ENCODE peak calls at places on chromosome 4, in eight cellular contexts. Q, A, G, S, D, V, E and M are unnamed samples.

GRCh38 chr4:57077550-57078311 is 32.5 kb downstream of the IGFBP7 start:
- DNase-seq in V (no peak), A (no peak), D (no peak), E (peak; percentile 72), S (no peak), Q (no peak), G (no peak), M (no peak)

GRCh38 chr4:113468165-113469022 is 293.1 kb downstream of the CAMK2D start:
- DNase-seq in G (no peak), E (peak; percentile 91), V (peak; percentile 100), Q (no peak), S (peak; percentile 58), D (no peak), A (no peak), M (no peak)

GRCh38 chr4:86493460-86493859 is 100.7 kb upstream of the PTPN13 start:
- DNase-seq in S (no peak), D (no peak), V (peak; percentile 28), E (no peak), G (no peak), A (no peak), Q (no peak), M (no peak)

GRCh38 chr4:33071552-33071951 is 2351.4 kb downstream of the PCDH7 start:
- DNase-seq in G (no peak), V (peak; percentile 32), S (no peak), Q (no peak), D (no peak), A (no peak), E (no peak), M (no peak)

GRCh38 chr4:183449193-183449888 is 4.9 kb downstream of the CDKN2AIP start:
- DNase-seq in D (no peak), Q (no peak), E (no peak), A (no peak), V (peak; percentile 53), G (no peak), S (no peak), M (no peak)

GRCh38 chr4:130359537-130359936 is 1263.6 kb downstream of the C4orf33 start:
- DNase-seq in G (no peak), E (no peak), A (no peak), V (peak; percentile 67), Q (peak; percentile 8), S (peak; percentile 29), D (no peak), M (no peak)

GRCh38 chr4:119656986-119657635 is 28.5 kb upstream of the PDE5A start:
- DNase-seq in D (no peak), A (no peak), V (no peak), E (no peak), S (no peak), G (no peak), Q (no peak), M (no peak)

GRCh38 chr4:40916218-40916555 is 166.4 kb downstream of the NSUN7 start:
- DNase-seq in D (no peak), G (no peak), A (no peak), V (peak; percentile 47), E (no peak), Q (no peak), S (no peak), M (no peak)

GRCh38 chr4:23999714-24000113 is 109.9 kb upstream of the PPARGC1A start:
- DNase-seq in G (no peak), V (peak; percentile 26), A (no peak), S (no peak), E (no peak), Q (no peak), D (no peak), M (no peak)

GRCh38 chr4:148065069-148065468 is 333.2 kb downstream of the ARHGAP10 start:
- DNase-seq in Q (no peak), E (no peak), A (no peak), D (no peak), V (peak; percentile 70), S (no peak), G (no peak), M (no peak)

GRCh38 chr4:15368906-15369305 is 58.9 kb upstream of the C1QTNF7 start:
- DNase-seq in V (peak; percentile 76), D (no peak), E (no peak), G (no peak), A (no peak), S (no peak), Q (no peak), M (no peak)

GRCh38 chr4:160175064-160175643 is 1072.3 kb downstream of the RAPGEF2 start:
- DNase-seq in D (no peak), V (no peak), Q (no peak), E (peak; percentile 16), A (no peak), S (no peak), G (no peak), M (peak; percentile 71)

GRCh38 chr4:80495847-80496246 is 160.3 kb downstream of the CFAP299 start:
- DNase-seq in D (no peak), V (no peak), A (no peak), Q (no peak), S (no peak), E (peak; percentile 44), G (no peak), M (no peak)

GRCh38 chr4:63063765-63064164 is 1345.5 kb downstream of the TECRL start:
- DNase-seq in Q (no peak), E (no peak), G (no peak), V (no peak), A (no peak), D (no peak), S (no peak), M (no peak)

GRCh38 chr4:21765810-21766407 is 182.7 kb downstream of the KCNIP4 start:
- DNase-seq in E (peak; percentile 50), G (no peak), D (peak; percentile 1), Q (peak; percentile 59), A (peak; percentile 51), V (peak; percentile 55), S (peak; percentile 53), M (peak; percentile 56)

GRCh38 chr4:2244947-2245786 is 3.2 kb upstream of the HAUS3 start:
- DNase-seq in V (no peak), S (no peak), G (no peak), D (no peak), Q (no peak), E (no peak), A (no peak), M (no peak)

GRCh38 chr4:6855692-6856297 is 53.8 kb upstream of the TBC1D14 start:
- DNase-seq in S (no peak), A (no peak), V (peak; percentile 88), D (no peak), Q (peak; percentile 73), G (peak; percentile 32), E (no peak), M (no peak)

GRCh38 chr4:4606321-4606720 is 64.5 kb upstream of the STX18 start:
- DNase-seq in D (no peak), E (no peak), A (no peak), G (no peak), S (no peak), Q (no peak), V (peak; percentile 38), M (no peak)

GRCh38 chr4:2318476-2318875 is 56.6 kb upstream of the MXD4 start:
- DNase-seq in A (no peak), G (no peak), D (no peak), S (no peak), Q (no peak), E (no peak), V (no peak), M (no peak)

GRCh38 chr4:3308691-3309090 is 15.9 kb downstream of the RGS12 start:
- DNase-seq in G (no peak), V (no peak), Q (peak; percentile 24), S (no peak), E (no peak), A (no peak), D (no peak), M (no peak)

GRCh38 chr4:152850377-152850776 is 70.6 kb downstream of the ARFIP1 start:
- DNase-seq in S (no peak), E (peak; percentile 18), Q (no peak), V (peak; percentile 23), G (no peak), A (peak; percentile 8), D (peak; percentile 21), M (no peak)

GRCh38 chr4:108861339-108861738 is 98.5 kb upstream of the ETNPPL start:
- DNase-seq in A (peak; percentile 27), E (peak; percentile 4), S (no peak), Q (no peak), G (no peak), V (peak; percentile 11), D (no peak), M (peak; percentile 52)

GRCh38 chr4:10115657-10116624 is 658 bp downstream of the WDR1 start:
- DNase-seq in V (no peak), A (peak; percentile 36), S (no peak), G (peak; percentile 47), Q (peak; percentile 37), D (peak; percentile 54), E (peak; percentile 73), M (peak; percentile 66)